ENCODE peak calls at places on chromosome 16, in seven cellular contexts. One of them, this sample, is unnamed.

GRCh38 chr16:46688101-46688656 is 799 bp downstream of the VPS35 start:
- DNase-seq in EH: peak; percentile 34
- DNase-seq in cardiac muscle cell: no peak
- DNase-seq in A172: no peak
- DNase-seq in astrocyte of the cerebellum: no peak
- DNase-seq in stomach: peak; percentile 64
- DNase-seq in epithelial cell of proximal tubule: no peak
- DNase-seq in this sample: no peak

GRCh38 chr16:27228621-27229501 is 25.5 kb downstream of the KDM8 start:
- DNase-seq in EH: no peak
- DNase-seq in A172: no peak
- DNase-seq in astrocyte of the cerebellum: no peak
- DNase-seq in stomach: no peak
- DNase-seq in epithelial cell of proximal tubule: no peak
- DNase-seq in cardiac muscle cell: peak; percentile 59
- DNase-seq in this sample: no peak

GRCh38 chr16:77211880-77212735 is 12.9 kb downstream of the SYCE1L start:
- DNase-seq in astrocyte of the cerebellum: no peak
- DNase-seq in cardiac muscle cell: peak; percentile 64
- DNase-seq in A172: peak; percentile 29
- DNase-seq in epithelial cell of proximal tubule: no peak
- DNase-seq in stomach: peak; percentile 47
- DNase-seq in EH: peak; percentile 11
- DNase-seq in this sample: peak; percentile 72

GRCh38 chr16:51524070-51524469 is 373.0 kb upstream of the SALL1 start:
- DNase-seq in A172: no peak
- DNase-seq in cardiac muscle cell: no peak
- DNase-seq in stomach: no peak
- DNase-seq in epithelial cell of proximal tubule: no peak
- DNase-seq in EH: no peak
- DNase-seq in astrocyte of the cerebellum: no peak
- DNase-seq in this sample: no peak

GRCh38 chr16:59991171-59991570 is 1257.1 kb upstream of the GOT2 start:
- DNase-seq in epithelial cell of proximal tubule: no peak
- DNase-seq in astrocyte of the cerebellum: no peak
- DNase-seq in cardiac muscle cell: no peak
- DNase-seq in A172: no peak
- DNase-seq in stomach: no peak
- DNase-seq in EH: no peak
- DNase-seq in this sample: no peak

GRCh38 chr16:81620796-81621195 is 158.3 kb upstream of the PLCG2 start:
- DNase-seq in EH: no peak
- DNase-seq in cardiac muscle cell: no peak
- DNase-seq in stomach: no peak
- DNase-seq in epithelial cell of proximal tubule: no peak
- DNase-seq in A172: no peak
- DNase-seq in astrocyte of the cerebellum: no peak
- DNase-seq in this sample: no peak

GRCh38 chr16:78530283-78530682 is 430.8 kb downstream of the WWOX start:
- DNase-seq in stomach: no peak
- DNase-seq in astrocyte of the cerebellum: no peak
- DNase-seq in A172: no peak
- DNase-seq in EH: no peak
- DNase-seq in epithelial cell of proximal tubule: no peak
- DNase-seq in cardiac muscle cell: no peak
- DNase-seq in this sample: no peak

GRCh38 chr16:82700541-82701240 is 73.9 kb downstream of the CDH13 start:
- DNase-seq in astrocyte of the cerebellum: no peak
- DNase-seq in epithelial cell of proximal tubule: no peak
- DNase-seq in cardiac muscle cell: no peak
- DNase-seq in A172: peak; percentile 86
- DNase-seq in EH: peak; percentile 86
- DNase-seq in stomach: no peak
- DNase-seq in this sample: peak; percentile 83

GRCh38 chr16:14955546-14956231 is 18.4 kb downstream of the NPIPA1 start:
- DNase-seq in EH: no peak
- DNase-seq in A172: no peak
- DNase-seq in stomach: no peak
- DNase-seq in cardiac muscle cell: no peak
- DNase-seq in epithelial cell of proximal tubule: no peak
- DNase-seq in astrocyte of the cerebellum: no peak
- DNase-seq in this sample: no peak